ENCODE peak calls at places on chromosomes 5 and 9, in nine cellular contexts. L is NCI-H1694, R is Calu3, D is COR-L47, X is type B pancreatic cell, E is ELF-1, Y is nucleus accumbens, H is iris pigment epithelial cell, I is AG08396. J is an unnamed sample.

GRCh38 chr5:8828596-8829321 is 717.1 kb downstream of the SEMA5A start:
- DNase-seq in D (no peak), E (no peak), H (peak), L (no peak), X (no peak), R (no peak), I (no peak), Y (no peak), J (peak)

GRCh38 chr5:32880781-32881180 is 169.7 kb downstream of the NPR3 start:
- DNase-seq in I (no peak), E (no peak), L (no peak), R (no peak), H (no peak), X (no peak), D (no peak), Y (no peak), J (no peak)

GRCh38 chr5:19608434-19608833 is 379.6 kb downstream of the CDH18 start:
- DNase-seq in D (no peak), E (no peak), R (no peak), L (peak), H (no peak), I (no peak), Y (no peak), X (no peak), J (no peak)

GRCh38 chr9:5493597-5494511 is 16.5 kb upstream of the PDCD1LG2 start:
- DNase-seq in H (peak), E (no peak), Y (no peak), L (no peak), I (peak), D (no peak), R (no peak), X (no peak), J (no peak)

GRCh38 chr9:93143830-93144530 is 9.9 kb upstream of the NINJ1 start:
- DNase-seq in X (no peak), R (no peak), H (no peak), L (no peak), D (no peak), Y (peak), E (no peak), I (no peak), J (peak)

GRCh38 chr9:83238871-83239624 is 176.1 kb upstream of the RASEF start:
- DNase-seq in D (no peak), L (no peak), I (no peak), R (peak), H (peak), Y (no peak), E (no peak), X (no peak), J (peak)

GRCh38 chr5:30498972-30499371 is 694.5 kb upstream of the CDH6 start:
- DNase-seq in L (no peak), R (no peak), E (no peak), D (no peak), X (no peak), I (no peak), Y (no peak), H (no peak), J (no peak)

GRCh38 chr5:138981606-138982005 is 106.5 kb upstream of the LRRTM2 start:
- DNase-seq in E (no peak), D (no peak), R (no peak), I (no peak), X (peak), H (no peak), L (no peak), Y (no peak), J (no peak)

GRCh38 chr9:89635007-89635742 is 30.4 kb downstream of the GADD45G start:
- DNase-seq in E (no peak), D (peak), X (no peak), L (no peak), R (no peak), I (peak), Y (no peak), H (peak), J (no peak)

GRCh38 chr9:132125944-132126720 is 35.7 kb upstream of the NTNG2 start:
- DNase-seq in I (no peak), L (no peak), H (no peak), D (no peak), E (no peak), X (no peak), Y (no peak), R (no peak), J (no peak)

GRCh38 chr5:169647566-169647965 is 10.5 kb downstream of the DOCK2 start:
- DNase-seq in E (no peak), R (no peak), Y (no peak), I (no peak), X (no peak), L (no peak), D (no peak), H (no peak), J (no peak)

GRCh38 chr9:15889555-15889954 is 336.7 kb downstream of the CCDC171 start:
- DNase-seq in X (no peak), E (no peak), H (peak), Y (no peak), D (no peak), I (peak), R (no peak), L (no peak), J (no peak)

GRCh38 chr9:120344230-120344629 is 235.7 kb downstream of the CDK5RAP2 start:
- DNase-seq in Y (no peak), L (no peak), H (peak), D (no peak), R (no peak), E (no peak), I (peak), X (no peak), J (no peak)

GRCh38 chr9:63859475-63860215 is 1425.4 kb downstream of the FOXD4L5 start:
- DNase-seq in R (no peak), X (no peak), I (no peak), L (no peak), Y (no peak), E (peak), H (no peak), D (no peak), J (no peak)

GRCh38 chr9:14993061-14993800 is 83.0 kb upstream of the FREM1 start:
- DNase-seq in I (peak), H (peak), R (no peak), E (peak), Y (peak), L (peak), D (peak), X (peak), J (peak)

GRCh38 chr5:56845277-56845676 is 29.9 kb downstream of the MAP3K1 start:
- DNase-seq in D (no peak), E (no peak), H (no peak), R (no peak), Y (no peak), I (no peak), L (no peak), X (no peak), J (no peak)

GRCh38 chr9:105976257-105976656 is 281.9 kb downstream of the TMEM38B start:
- DNase-seq in D (no peak), Y (no peak), E (peak), L (peak), R (no peak), H (no peak), I (no peak), X (no peak), J (no peak)

GRCh38 chr5:44002381-44002901 is 386.8 kb downstream of the FGF10 start:
- DNase-seq in E (no peak), Y (no peak), H (peak), D (no peak), X (no peak), L (no peak), I (peak), R (peak), J (no peak)

GRCh38 chr9:122383992-122384461 is 13.2 kb downstream of the PTGS1 start:
- DNase-seq in D (no peak), L (no peak), R (peak), X (no peak), Y (no peak), H (no peak), I (no peak), E (no peak), J (no peak)

GRCh38 chr5:35938518-35939227 is at the start of gene CAPSL:
- DNase-seq in I (peak), D (peak), H (peak), Y (no peak), R (peak), E (peak), X (no peak), L (no peak), J (no peak)

GRCh38 chr5:54180616-54181015 is 129.8 kb downstream of the ARL15 start:
- DNase-seq in D (no peak), R (no peak), E (peak), I (no peak), X (no peak), Y (no peak), H (peak), L (no peak), J (no peak)

GRCh38 chr9:126611592-126612328 is 2.0 kb upstream of the LMX1B start:
- DNase-seq in D (peak), E (peak), L (peak), H (peak), X (peak), I (peak), Y (peak), R (peak), J (no peak)

GRCh38 chr5:109865636-109866035 is 175.9 kb downstream of the MAN2A1 start:
- DNase-seq in Y (no peak), H (peak), E (peak), L (no peak), I (peak), R (no peak), D (no peak), X (no peak), J (no peak)

GRCh38 chr5:74433255-74434123 is 207.0 kb downstream of the ENC1 start:
- DNase-seq in E (peak), R (peak), X (no peak), D (no peak), H (peak), Y (no peak), I (no peak), L (no peak), J (peak)

GRCh38 chr5:32942225-32942989 is 231.3 kb downstream of the NPR3 start:
- DNase-seq in X (no peak), Y (no peak), I (no peak), E (peak), H (peak), R (peak), L (peak), D (no peak), J (no peak)

GRCh38 chr9:91162784-91163440 is 198.8 kb downstream of the AUH start:
- DNase-seq in E (peak), L (no peak), D (no peak), Y (no peak), X (no peak), H (peak), I (no peak), R (peak), J (peak)

GRCh38 chr9:120396926-120397325 is 183.0 kb downstream of the CDK5RAP2 start:
- DNase-seq in E (no peak), I (no peak), X (no peak), Y (no peak), D (no peak), H (peak), L (no peak), R (no peak), J (no peak)

GRCh38 chr5:106097308-106097707 is 1573.4 kb downstream of the EFNA5 start:
- DNase-seq in E (no peak), I (no peak), L (no peak), D (no peak), H (peak), R (no peak), X (no peak), Y (no peak), J (no peak)

GRCh38 chr9:136561779-136562178 is 15.9 kb upstream of the NOTCH1 start:
- DNase-seq in I (no peak), E (no peak), D (no peak), H (no peak), L (no peak), X (no peak), R (no peak), Y (no peak), J (no peak)

GRCh38 chr9:12775963-12776774 is 1.3 kb downstream of the LURAP1L start:
- DNase-seq in X (peak), Y (peak), H (peak), D (peak), I (peak), R (peak), E (peak), L (peak), J (peak)